ENCODE peak calls at places on chromosome 12, in ten cellular contexts. One of them, this sample, is unnamed.

GRCh38 chr12:70045036-70045435 is 198.2 kb upstream of the CNOT2 start:
- DNase-seq in H9: no peak
- DNase-seq in Karpas-422: no peak
- DNase-seq in fibroblast of lung: peak
- DNase-seq in HCT116: no peak
- DNase-seq in HepG2: no peak
- DNase-seq in neuronal stem cell: no peak
- DNase-seq in endothelial cell of umbilical vein: no peak
- DNase-seq in OCI-LY7: no peak
- DNase-seq in mesenchymal stem cell: no peak
- DNase-seq in this sample: no peak

GRCh38 chr12:25436206-25436912 is 116.7 kb downstream of the LMNTD1 start:
- DNase-seq in H9: peak
- DNase-seq in Karpas-422: peak
- DNase-seq in fibroblast of lung: peak
- DNase-seq in HCT116: peak
- DNase-seq in HepG2: peak
- DNase-seq in neuronal stem cell: peak
- DNase-seq in endothelial cell of umbilical vein: peak
- DNase-seq in OCI-LY7: peak
- DNase-seq in mesenchymal stem cell: peak
- DNase-seq in this sample: peak

GRCh38 chr12:102167821-102168605 is 29.6 kb downstream of the PMCH start:
- DNase-seq in H9: no peak
- DNase-seq in Karpas-422: no peak
- DNase-seq in fibroblast of lung: peak
- DNase-seq in HCT116: no peak
- DNase-seq in HepG2: no peak
- DNase-seq in neuronal stem cell: no peak
- DNase-seq in endothelial cell of umbilical vein: peak
- DNase-seq in OCI-LY7: no peak
- DNase-seq in mesenchymal stem cell: peak
- DNase-seq in this sample: no peak

GRCh38 chr12:30850684-30851083 is 75.9 kb upstream of the TSPAN11 start:
- DNase-seq in H9: peak
- DNase-seq in Karpas-422: no peak
- DNase-seq in fibroblast of lung: no peak
- DNase-seq in HCT116: no peak
- DNase-seq in HepG2: no peak
- DNase-seq in neuronal stem cell: no peak
- DNase-seq in endothelial cell of umbilical vein: no peak
- DNase-seq in OCI-LY7: peak
- DNase-seq in mesenchymal stem cell: no peak
- DNase-seq in this sample: no peak

GRCh38 chr12:80218925-80219714 is 119.8 kb downstream of the OTOGL start:
- DNase-seq in H9: no peak
- DNase-seq in Karpas-422: no peak
- DNase-seq in fibroblast of lung: no peak
- DNase-seq in HCT116: no peak
- DNase-seq in HepG2: peak
- DNase-seq in neuronal stem cell: no peak
- DNase-seq in endothelial cell of umbilical vein: no peak
- DNase-seq in OCI-LY7: no peak
- DNase-seq in mesenchymal stem cell: peak
- DNase-seq in this sample: no peak

GRCh38 chr12:57242691-57243454 is 8.1 kb downstream of the STAC3 start:
- DNase-seq in H9: peak
- DNase-seq in Karpas-422: peak
- DNase-seq in fibroblast of lung: peak
- DNase-seq in HCT116: peak
- DNase-seq in HepG2: peak
- DNase-seq in neuronal stem cell: peak
- DNase-seq in endothelial cell of umbilical vein: peak
- DNase-seq in OCI-LY7: peak
- DNase-seq in mesenchymal stem cell: peak
- DNase-seq in this sample: peak

GRCh38 chr12:95918194-95918993 is 24.0 kb downstream of the CCDC38 start:
- DNase-seq in H9: peak
- DNase-seq in Karpas-422: peak
- DNase-seq in fibroblast of lung: peak
- DNase-seq in HCT116: peak
- DNase-seq in HepG2: peak
- DNase-seq in neuronal stem cell: peak
- DNase-seq in endothelial cell of umbilical vein: peak
- DNase-seq in OCI-LY7: peak
- DNase-seq in mesenchymal stem cell: peak
- DNase-seq in this sample: peak

GRCh38 chr12:18849080-18849479 is 111.2 kb downstream of the CAPZA3 start:
- DNase-seq in H9: no peak
- DNase-seq in Karpas-422: no peak
- DNase-seq in fibroblast of lung: peak
- DNase-seq in HCT116: peak
- DNase-seq in HepG2: no peak
- DNase-seq in neuronal stem cell: no peak
- DNase-seq in endothelial cell of umbilical vein: no peak
- DNase-seq in OCI-LY7: no peak
- DNase-seq in mesenchymal stem cell: peak
- DNase-seq in this sample: no peak

GRCh38 chr12:107651867-107652449 is 33.6 kb upstream of the PWP1 start:
- DNase-seq in H9: no peak
- DNase-seq in Karpas-422: no peak
- DNase-seq in fibroblast of lung: no peak
- DNase-seq in HCT116: no peak
- DNase-seq in HepG2: no peak
- DNase-seq in neuronal stem cell: no peak
- DNase-seq in endothelial cell of umbilical vein: no peak
- DNase-seq in OCI-LY7: no peak
- DNase-seq in mesenchymal stem cell: no peak
- DNase-seq in this sample: no peak

GRCh38 chr12:87676726-87677125 is 352.5 kb downstream of the C12orf50 start:
- DNase-seq in H9: no peak
- DNase-seq in Karpas-422: no peak
- DNase-seq in fibroblast of lung: peak
- DNase-seq in HCT116: no peak
- DNase-seq in HepG2: no peak
- DNase-seq in neuronal stem cell: no peak
- DNase-seq in endothelial cell of umbilical vein: no peak
- DNase-seq in OCI-LY7: no peak
- DNase-seq in mesenchymal stem cell: no peak
- DNase-seq in this sample: no peak

DNA sequence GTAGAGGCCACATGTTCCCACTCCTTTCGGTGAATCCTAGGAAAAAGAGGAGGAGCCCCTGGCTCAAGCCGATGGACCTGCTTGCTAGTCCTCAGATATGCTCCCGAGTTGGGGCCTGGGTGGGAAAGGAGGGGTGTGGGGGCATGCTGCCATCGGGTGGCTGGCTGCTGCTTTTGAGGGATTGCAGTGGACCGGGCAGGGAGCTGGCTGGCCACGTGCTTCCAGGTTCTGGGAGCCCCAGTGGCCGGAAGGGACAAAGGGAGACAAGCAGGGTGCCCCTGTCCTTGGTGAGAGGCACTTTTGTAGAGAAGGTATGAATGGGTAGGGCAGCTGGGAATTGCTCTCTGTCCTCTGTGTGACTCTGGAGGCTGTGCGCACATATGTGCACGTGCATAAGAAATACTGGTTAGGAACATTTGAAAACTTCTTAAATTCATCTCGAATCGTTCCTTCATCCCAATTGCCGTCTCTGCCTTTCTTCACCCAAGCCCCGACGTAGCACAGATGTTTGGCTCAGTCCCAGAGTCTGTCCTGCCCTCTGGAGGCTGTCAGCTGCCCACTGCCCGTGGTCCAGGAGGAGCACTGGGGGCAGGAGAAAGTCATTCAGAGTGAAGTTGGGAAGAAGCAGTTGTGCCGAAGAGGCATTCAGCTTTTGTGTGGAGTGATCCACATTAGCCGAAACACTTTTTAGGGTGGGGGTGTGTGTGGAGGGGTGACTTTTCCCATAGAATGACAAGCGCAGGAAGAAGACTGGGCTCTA is 124.7 kb downstream of the TSPAN9 start:
- DNase-seq in H9: no peak
- DNase-seq in Karpas-422: no peak
- DNase-seq in fibroblast of lung: no peak
- DNase-seq in HCT116: no peak
- DNase-seq in HepG2: no peak
- DNase-seq in neuronal stem cell: no peak
- DNase-seq in endothelial cell of umbilical vein: no peak
- DNase-seq in OCI-LY7: no peak
- DNase-seq in mesenchymal stem cell: no peak
- DNase-seq in this sample: no peak
- H3K4me2 ChIP-seq in H9: no peak
- H3K4me2 ChIP-seq in Karpas-422: no peak
- H3K4me2 ChIP-seq in fibroblast of lung: no peak
- H3K4me2 ChIP-seq in HCT116: no peak
- H3K4me2 ChIP-seq in HepG2: no peak
- H3K4me2 ChIP-seq in neuronal stem cell: no peak
- H3K4me2 ChIP-seq in endothelial cell of umbilical vein: no peak
- H3K4me2 ChIP-seq in OCI-LY7: no peak
- H3K4me2 ChIP-seq in mesenchymal stem cell: peak
- H3K4me2 ChIP-seq in this sample: no peak

GRCh38 chr12:2494490-2495192 is 300.1 kb upstream of the FKBP4 start:
- DNase-seq in H9: no peak
- DNase-seq in Karpas-422: no peak
- DNase-seq in fibroblast of lung: no peak
- DNase-seq in HCT116: no peak
- DNase-seq in HepG2: no peak
- DNase-seq in neuronal stem cell: no peak
- DNase-seq in endothelial cell of umbilical vein: no peak
- DNase-seq in OCI-LY7: no peak
- DNase-seq in mesenchymal stem cell: no peak
- DNase-seq in this sample: no peak
- H3K27ac ChIP-seq in H9: no peak
- H3K27ac ChIP-seq in Karpas-422: no peak
- H3K27ac ChIP-seq in fibroblast of lung: no peak
- H3K27ac ChIP-seq in HCT116: no peak
- H3K27ac ChIP-seq in HepG2: no peak
- H3K27ac ChIP-seq in neuronal stem cell: no peak
- H3K27ac ChIP-seq in endothelial cell of umbilical vein: no peak
- H3K27ac ChIP-seq in OCI-LY7: no peak
- H3K27ac ChIP-seq in mesenchymal stem cell: no peak
- H3K27ac ChIP-seq in this sample: no peak

GRCh38 chr12:62468935-62469334 is 2.3 kb downstream of the MON2 start:
- DNase-seq in H9: no peak
- DNase-seq in Karpas-422: no peak
- DNase-seq in fibroblast of lung: no peak
- DNase-seq in HCT116: no peak
- DNase-seq in HepG2: no peak
- DNase-seq in neuronal stem cell: no peak
- DNase-seq in endothelial cell of umbilical vein: no peak
- DNase-seq in OCI-LY7: no peak
- DNase-seq in mesenchymal stem cell: no peak
- DNase-seq in this sample: no peak
- H2AFZ ChIP-seq in H9: no peak
- H2AFZ ChIP-seq in Karpas-422: no peak
- H2AFZ ChIP-seq in fibroblast of lung: no peak
- H2AFZ ChIP-seq in HCT116: no peak
- H2AFZ ChIP-seq in HepG2: no peak
- H2AFZ ChIP-seq in neuronal stem cell: no peak
- H2AFZ ChIP-seq in endothelial cell of umbilical vein: no peak
- H2AFZ ChIP-seq in OCI-LY7: no peak
- H2AFZ ChIP-seq in mesenchymal stem cell: no peak
- H2AFZ ChIP-seq in this sample: no peak

GRCh38 chr12:111037047-111037446 is 116.7 kb upstream of the MYL2 start:
- DNase-seq in H9: no peak
- DNase-seq in Karpas-422: no peak
- DNase-seq in fibroblast of lung: no peak
- DNase-seq in HCT116: no peak
- DNase-seq in HepG2: no peak
- DNase-seq in neuronal stem cell: no peak
- DNase-seq in endothelial cell of umbilical vein: no peak
- DNase-seq in OCI-LY7: no peak
- DNase-seq in mesenchymal stem cell: no peak
- DNase-seq in this sample: no peak
- H3K4me2 ChIP-seq in H9: no peak
- H3K4me2 ChIP-seq in Karpas-422: no peak
- H3K4me2 ChIP-seq in fibroblast of lung: no peak
- H3K4me2 ChIP-seq in HCT116: no peak
- H3K4me2 ChIP-seq in HepG2: no peak
- H3K4me2 ChIP-seq in neuronal stem cell: no peak
- H3K4me2 ChIP-seq in endothelial cell of umbilical vein: no peak
- H3K4me2 ChIP-seq in OCI-LY7: peak
- H3K4me2 ChIP-seq in mesenchymal stem cell: no peak
- H3K4me2 ChIP-seq in this sample: peak

GRCh38 chr12:120702629-120703028 is 7.6 kb upstream of the UNC119B start:
- DNase-seq in H9: no peak
- DNase-seq in Karpas-422: no peak
- DNase-seq in fibroblast of lung: no peak
- DNase-seq in HCT116: no peak
- DNase-seq in HepG2: peak
- DNase-seq in neuronal stem cell: no peak
- DNase-seq in endothelial cell of umbilical vein: no peak
- DNase-seq in OCI-LY7: no peak
- DNase-seq in mesenchymal stem cell: no peak
- DNase-seq in this sample: no peak

GRCh38 chr12:120698677-120699076 is 11.6 kb upstream of the UNC119B start:
- DNase-seq in H9: no peak
- DNase-seq in Karpas-422: no peak
- DNase-seq in fibroblast of lung: no peak
- DNase-seq in HCT116: no peak
- DNase-seq in HepG2: no peak
- DNase-seq in neuronal stem cell: no peak
- DNase-seq in endothelial cell of umbilical vein: peak
- DNase-seq in OCI-LY7: no peak
- DNase-seq in mesenchymal stem cell: no peak
- DNase-seq in this sample: no peak

GRCh38 chr12:120703311-120703942 is 6.8 kb upstream of the UNC119B start:
- DNase-seq in H9: no peak
- DNase-seq in Karpas-422: no peak
- DNase-seq in fibroblast of lung: no peak
- DNase-seq in HCT116: no peak
- DNase-seq in HepG2: no peak
- DNase-seq in neuronal stem cell: no peak
- DNase-seq in endothelial cell of umbilical vein: no peak
- DNase-seq in OCI-LY7: no peak
- DNase-seq in mesenchymal stem cell: no peak
- DNase-seq in this sample: no peak

GRCh38 chr12:120699553-120699952 is 10.7 kb upstream of the UNC119B start:
- DNase-seq in H9: no peak
- DNase-seq in Karpas-422: no peak
- DNase-seq in fibroblast of lung: no peak
- DNase-seq in HCT116: no peak
- DNase-seq in HepG2: no peak
- DNase-seq in neuronal stem cell: no peak
- DNase-seq in endothelial cell of umbilical vein: no peak
- DNase-seq in OCI-LY7: no peak
- DNase-seq in mesenchymal stem cell: no peak
- DNase-seq in this sample: no peak

DNA sequence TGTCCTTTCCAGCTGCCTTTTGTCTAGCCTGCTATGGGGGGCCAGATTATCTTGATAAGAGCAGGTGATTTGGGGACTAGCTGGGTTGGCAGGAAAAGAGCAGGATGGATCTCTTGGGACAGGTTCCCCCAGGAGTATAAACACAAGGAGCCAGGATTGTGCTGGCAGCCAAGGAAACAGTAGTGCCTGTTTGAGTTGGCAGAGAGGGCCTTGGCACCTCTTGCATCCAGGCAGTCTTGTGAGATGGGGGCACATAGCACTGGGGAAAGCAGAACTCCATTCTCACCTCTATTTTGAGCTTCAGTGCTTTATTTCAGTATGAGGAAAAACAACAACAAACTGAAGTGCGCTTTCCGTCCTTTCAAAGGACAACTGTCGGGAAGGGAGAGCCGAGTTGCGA is 9.4 kb upstream of the UNC119B start:
- DNase-seq in H9: no peak
- DNase-seq in Karpas-422: no peak
- DNase-seq in fibroblast of lung: no peak
- DNase-seq in HCT116: no peak
- DNase-seq in HepG2: no peak
- DNase-seq in neuronal stem cell: no peak
- DNase-seq in endothelial cell of umbilical vein: no peak
- DNase-seq in OCI-LY7: no peak
- DNase-seq in mesenchymal stem cell: no peak
- DNase-seq in this sample: no peak
- H3K27ac ChIP-seq in H9: no peak
- H3K27ac ChIP-seq in Karpas-422: no peak
- H3K27ac ChIP-seq in fibroblast of lung: no peak
- H3K27ac ChIP-seq in HCT116: no peak
- H3K27ac ChIP-seq in HepG2: no peak
- H3K27ac ChIP-seq in neuronal stem cell: no peak
- H3K27ac ChIP-seq in endothelial cell of umbilical vein: no peak
- H3K27ac ChIP-seq in OCI-LY7: no peak
- H3K27ac ChIP-seq in mesenchymal stem cell: no peak
- H3K27ac ChIP-seq in this sample: no peak

This sample was measured in PC-9.